ENCODE peak calls at places on chromosomes 7 and 10, in eight cellular contexts. G, T, R, Q, A, N, M and K are unnamed samples.

GRCh38 chr10:119520283-119520682 is 22.2 kb downstream of the RGS10 start:
- DNase-seq in G (no peak), T (no peak), R (no peak), Q (no peak), A (no peak), N (no peak), M (no peak), K (no peak)

GRCh38 chr10:58696736-58697135 is 184.1 kb downstream of the BICC1 start:
- DNase-seq in G (no peak), T (no peak), R (no peak), Q (peak), A (no peak), N (no peak), M (no peak), K (no peak)

GRCh38 chr10:95841711-95842498 is 65.9 kb upstream of the CC2D2B start:
- DNase-seq in G (peak), T (peak), R (peak), Q (peak), A (peak), N (no peak), M (no peak), K (peak)

GRCh38 chr7:133887459-133887858 is 239.7 kb upstream of the LRGUK start:
- DNase-seq in G (no peak), T (no peak), R (no peak), Q (no peak), A (no peak), N (no peak), M (no peak), K (no peak)

GRCh38 chr10:102511562-102512274 is 7.9 kb downstream of the SUFU start:
- DNase-seq in G (no peak), T (no peak), R (no peak), Q (no peak), A (no peak), N (no peak), M (no peak), K (no peak)

GRCh38 chr7:115707236-115707635 is 323.3 kb downstream of the TFEC start:
- DNase-seq in G (peak), T (peak), R (no peak), Q (peak), A (no peak), N (no peak), M (no peak), K (no peak)

GRCh38 chr7:146681487-146681886 is 564.9 kb downstream of the CNTNAP2 start:
- DNase-seq in G (no peak), T (no peak), R (no peak), Q (no peak), A (no peak), N (no peak), M (no peak), K (no peak)

GRCh38 chr10:96829029-96829773 is 2.9 kb upstream of the LCOR start:
- DNase-seq in G (no peak), T (no peak), R (no peak), Q (no peak), A (no peak), N (no peak), M (no peak), K (no peak)

GRCh38 chr7:98051118-98051744 is 55.4 kb upstream of the LMTK2 start:
- DNase-seq in G (peak), T (no peak), R (no peak), Q (no peak), A (no peak), N (no peak), M (peak), K (no peak)

GRCh38 chr7:80078159-80078731 is 56.4 kb upstream of the GNAI1 start:
- DNase-seq in G (no peak), T (peak), R (no peak), Q (peak), A (no peak), N (no peak), M (no peak), K (no peak)

GRCh38 chr10:73307203-73307800 is 51.4 kb downstream of the CFAP70 start:
- DNase-seq in G (no peak), T (no peak), R (no peak), Q (no peak), A (no peak), N (no peak), M (no peak), K (no peak)

GRCh38 chr10:13206546-13207443 is 27.4 kb downstream of the UCMA start:
- DNase-seq in G (no peak), T (no peak), R (no peak), Q (no peak), A (no peak), N (no peak), M (no peak), K (no peak)

GRCh38 chr10:25493122-25493893 is 318.5 kb downstream of the GPR158 start:
- DNase-seq in G (no peak), T (no peak), R (no peak), Q (peak), A (no peak), N (no peak), M (no peak), K (peak)

GRCh38 chr7:7595451-7595850 is 28.8 kb downstream of the MIOS start:
- DNase-seq in G (no peak), T (peak), R (no peak), Q (peak), A (no peak), N (no peak), M (no peak), K (no peak)

GRCh38 chr7:143975617-143976016 is 21.0 kb downstream of the OR2F1 start:
- DNase-seq in G (peak), T (no peak), R (no peak), Q (no peak), A (no peak), N (no peak), M (no peak), K (no peak)

GRCh38 chr7:1640376-1641172 is 29.5 kb upstream of the ELFN1 start:
- DNase-seq in G (no peak), T (no peak), R (no peak), Q (no peak), A (no peak), N (no peak), M (no peak), K (no peak)

GRCh38 chr10:49074836-49075235 is 40.5 kb downstream of the VSTM4 start:
- DNase-seq in G (no peak), T (no peak), R (no peak), Q (no peak), A (no peak), N (no peak), M (no peak), K (no peak)

GRCh38 chr7:30141405-30142045 is 6.7 kb downstream of the MTURN start:
- DNase-seq in G (no peak), T (no peak), R (no peak), Q (no peak), A (no peak), N (no peak), M (no peak), K (no peak)

GRCh38 chr7:157807510-157807909 is 470.7 kb downstream of the DNAJB6 start:
- DNase-seq in G (no peak), T (no peak), R (no peak), Q (peak), A (no peak), N (no peak), M (no peak), K (no peak)

GRCh38 chr10:66192162-66192834 is 733.5 kb upstream of the LRRTM3 start:
- DNase-seq in G (no peak), T (no peak), R (no peak), Q (no peak), A (no peak), N (no peak), M (no peak), K (no peak)

GRCh38 chr10:60644436-60645130 is 133.7 kb upstream of the CDK1 start:
- DNase-seq in G (no peak), T (no peak), R (no peak), Q (peak), A (no peak), N (no peak), M (no peak), K (no peak)

GRCh38 chr10:131641231-131641630 is 259.6 kb upstream of the PPP2R2D start:
- DNase-seq in G (no peak), T (no peak), R (no peak), Q (no peak), A (no peak), N (no peak), M (no peak), K (no peak)

GRCh38 chr7:66145404-66145843 is 30.8 kb downstream of the CRCP start:
- DNase-seq in G (no peak), T (no peak), R (peak), Q (no peak), A (peak), N (no peak), M (no peak), K (no peak)

GRCh38 chr10:71740069-71740468 is 20.5 kb upstream of the C10orf105 start:
- DNase-seq in G (no peak), T (no peak), R (peak), Q (no peak), A (no peak), N (no peak), M (no peak), K (no peak)